ENCODE peak calls at places on chromosomes 11 and 22, in ten cellular contexts. E, I, K, L, O, Y, G, X, M and D are unnamed samples.
A peak's percentile ranks its signal among the peaks of the same experiment; 100 is the strongest.

GRCh38 chr22:22895776-22896445 is 8.3 kb downstream of the IGLL5 start:
- DNase-seq in L (no peak), Y (no peak), X (no peak), M (peak; percentile 6), I (peak; percentile 47), E (no peak), O (peak; percentile 49), K (no peak), G (no peak), D (no peak)

GRCh38 chr11:1202154-1202775 is 20.6 kb upstream of the MUC5B start:
- DNase-seq in K (peak; percentile 9), M (peak; percentile 34), O (no peak), G (no peak), L (no peak), Y (no peak), X (no peak), E (no peak), I (peak; percentile 57), D (peak; percentile 70)

GRCh38 chr11:1696608-1697570 is at the start of gene KRTAP5-6:
- DNase-seq in M (no peak), X (no peak), L (no peak), O (no peak), E (peak; percentile 10), Y (no peak), G (no peak), I (no peak), K (no peak), D (no peak)

GRCh38 chr11:69297926-69298777 is 4.2 kb downstream of the MYEOV start:
- DNase-seq in K (peak; percentile 69), E (peak; percentile 72), M (peak; percentile 41), I (peak; percentile 91), Y (no peak), L (peak; percentile 95), G (peak; percentile 88), O (peak; percentile 50), X (peak; percentile 90), D (peak; percentile 95)

GRCh38 chr22:44729391-44730012 is 22.9 kb upstream of the ARHGAP8 start:
- DNase-seq in O (no peak), G (peak; percentile 70), X (peak; percentile 68), K (no peak), L (no peak), M (peak; percentile 87), E (no peak), Y (no peak), I (no peak), D (peak; percentile 87)

GRCh38 chr22:16966251-16966650 is 41.8 kb downstream of the GAB4 start:
- DNase-seq in E (no peak), G (no peak), L (no peak), I (no peak), K (no peak), O (no peak), M (no peak), Y (no peak), X (no peak), D (no peak)

GRCh38 chr11:77654770-77655434 is 17.3 kb upstream of the CLNS1A start:
- DNase-seq in K (no peak), M (no peak), I (no peak), O (no peak), E (no peak), Y (no peak), L (peak; percentile 12), X (no peak), G (no peak), D (no peak)

GRCh38 chr11:121389651-121390050 is 62.5 kb upstream of the SORL1 start:
- DNase-seq in K (no peak), L (no peak), I (no peak), Y (no peak), M (no peak), E (no peak), X (peak; percentile 79), G (no peak), O (no peak), D (no peak)

GRCh38 chr22:39894554-39895092 is 1.1 kb upstream of the ENTHD1 start:
- DNase-seq in M (no peak), O (no peak), I (no peak), Y (no peak), X (no peak), G (no peak), K (no peak), L (no peak), E (no peak), D (no peak)

DNA sequence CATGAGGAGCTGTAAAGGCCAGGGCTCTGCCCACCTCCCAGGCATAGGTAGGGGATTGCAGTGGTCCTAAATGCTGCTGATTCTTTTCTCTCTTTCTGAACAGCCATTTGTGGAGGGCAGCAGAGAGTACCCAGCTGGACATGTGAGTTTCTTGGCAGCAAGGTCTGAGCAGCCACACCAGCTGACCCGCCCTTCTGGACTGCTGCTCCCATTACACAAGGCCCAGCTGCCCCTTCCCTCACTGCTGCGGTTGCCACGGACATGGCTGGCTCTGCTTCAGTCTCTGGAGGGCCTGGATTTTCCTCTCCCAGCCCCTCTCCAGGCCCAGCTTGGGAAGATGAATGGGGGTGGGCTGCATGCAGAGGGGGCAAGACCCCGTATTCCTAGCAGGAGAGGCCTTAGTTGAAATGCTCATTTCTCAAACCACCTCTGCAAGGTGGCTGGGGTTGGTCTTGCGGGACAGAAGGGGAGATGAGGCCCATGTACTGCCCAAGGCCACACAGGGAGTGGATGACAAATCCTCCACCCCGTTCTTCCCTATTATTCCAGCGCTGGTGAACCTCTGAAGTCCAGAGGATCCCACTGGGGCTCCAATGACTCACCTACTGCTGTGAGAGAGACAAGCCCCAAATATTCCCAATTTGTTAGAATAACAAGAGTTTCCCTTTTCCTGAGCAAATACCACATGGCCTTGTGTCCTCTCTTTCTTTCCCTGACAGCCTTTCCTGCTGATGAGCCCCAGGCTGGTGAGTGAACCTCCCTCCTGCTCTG is 4.7 kb downstream of the LGALS12 start:
- DNase-seq in G (peak; percentile 81), L (peak; percentile 49), E (no peak), I (peak; percentile 75), O (no peak), M (peak; percentile 71), X (peak; percentile 38), Y (no peak), K (no peak), D (peak; percentile 78)
- TF ChIP-seq CTCF in G (no peak), L (no peak), E (no peak), I (no peak), O (no peak), M (no peak), X (no peak), Y (no peak), K (no peak), D (no peak)

DNA sequence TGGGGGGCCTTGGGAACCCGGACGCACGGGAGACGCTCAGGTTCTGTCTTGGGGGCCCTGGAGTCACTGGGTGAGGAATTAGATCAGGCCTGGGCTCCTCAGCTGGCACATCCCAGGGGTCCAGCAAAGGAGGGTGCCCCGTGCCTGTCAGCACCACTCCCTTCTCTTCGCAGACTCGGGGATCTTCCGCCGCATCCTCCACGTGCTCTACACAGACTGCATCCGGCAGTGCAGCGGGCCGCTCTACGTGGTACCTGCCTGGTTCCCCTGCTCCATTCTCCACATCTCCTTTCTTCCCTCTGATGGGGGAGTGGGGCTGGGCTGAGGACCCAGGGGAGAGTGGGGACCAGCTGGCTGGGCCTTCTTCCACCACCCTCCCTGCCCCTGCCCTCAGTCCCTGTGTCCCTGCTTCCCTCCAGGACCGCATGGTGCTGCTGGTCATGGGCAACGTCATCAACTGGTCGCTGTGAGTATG is 6.7 kb upstream of the TAGLN start:
- DNase-seq in L (no peak), K (no peak), I (no peak), G (no peak), O (no peak), M (peak; percentile 38), X (peak; percentile 22), Y (no peak), E (no peak), D (peak; percentile 61)
- H3K27ac ChIP-seq in L (no peak overlapping the region), K (no peak overlapping the region), I (no peak overlapping the region), G (no peak overlapping the region), O (no peak overlapping the region), M (no peak overlapping the region), X (no peak overlapping the region), Y (no peak overlapping the region), E (no peak overlapping the region), D (no peak overlapping the region)

DNA sequence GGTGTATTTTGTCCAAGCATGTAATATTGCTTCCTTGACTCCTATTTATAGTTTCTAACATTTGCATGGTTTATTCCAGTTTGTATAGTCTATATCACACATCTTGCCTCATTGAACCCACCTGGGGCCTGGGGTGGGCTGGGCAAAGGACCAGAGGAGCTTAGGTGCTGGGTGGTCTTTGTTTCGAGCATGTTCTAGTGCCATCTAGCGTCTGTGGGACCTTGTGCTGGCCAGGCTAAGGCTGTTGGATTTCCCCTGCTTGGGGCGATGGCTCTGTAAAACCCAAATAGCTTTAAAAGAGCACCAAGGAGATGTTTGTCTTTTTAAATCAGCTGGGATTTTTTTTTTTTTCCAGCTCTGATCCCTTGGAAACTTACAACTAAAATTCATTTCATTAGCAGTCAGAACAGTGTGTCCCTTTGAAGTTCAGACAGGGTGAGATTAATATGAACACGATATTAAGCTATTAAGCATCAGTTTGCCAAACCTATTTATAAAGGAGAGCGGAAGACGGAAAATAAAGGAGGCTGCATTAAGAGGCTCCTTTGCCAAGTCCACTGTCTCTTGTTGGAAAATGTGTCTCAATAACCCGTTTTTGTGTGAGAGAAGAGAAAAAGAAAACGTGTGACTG is 157.4 kb downstream of the COMMD9 start:
- DNase-seq in Y (no peak), L (no peak), E (no peak), O (peak; percentile 39), M (peak; percentile 71), K (peak; percentile 37), I (no peak), X (peak; percentile 57), G (peak; percentile 76), D (no peak)
- TF ChIP-seq CTCF in Y (peak; percentile 71), L (no peak), E (peak; percentile 30), O (peak; percentile 80), M (peak; percentile 54), K (peak; percentile 8), I (peak; percentile 69), X (peak; percentile 76), G (peak; percentile 90), D (peak; percentile 29)

GRCh38 chr11:66101055-66101454 is 31.0 kb downstream of the PACS1 start:
- DNase-seq in G (no peak), M (no peak), E (no peak), Y (no peak), X (no peak), I (no peak), O (no peak), K (no peak), L (no peak), D (no peak)
- H3K27ac ChIP-seq in G (no peak overlapping the region), M (no peak overlapping the region), E (no peak overlapping the region), Y (no peak overlapping the region), X (no peak overlapping the region), I (peak overlapping the region; percentile 15), O (no peak overlapping the region), K (peak overlapping the region; percentile 24), L (no peak overlapping the region), D (peak overlapping the region; percentile 58)

GRCh38 chr11:13207270-13207664 is 70.3 kb upstream of the BMAL1 start:
- DNase-seq in Y (no peak), E (no peak), M (no peak), L (no peak), G (no peak), X (no peak), I (no peak), K (no peak), O (no peak), D (no peak)
- TF ChIP-seq CTCF in Y (no peak), E (peak; percentile 32), M (no peak), L (peak; percentile 33), G (no peak), X (no peak), I (no peak), K (no peak), O (no peak), D (no peak)

GRCh38 chr22:42522546-42522945 is 3.0 kb upstream of the RRP7A start:
- DNase-seq in L (no peak), Y (no peak), G (no peak), M (no peak), X (no peak), I (no peak), O (no peak), E (no peak), K (no peak), D (no peak)
- H3K27ac ChIP-seq in L (no peak overlapping the region), Y (no peak overlapping the region), G (no peak overlapping the region), M (no peak overlapping the region), X (no peak overlapping the region), I (no peak overlapping the region), O (no peak overlapping the region), E (no peak overlapping the region), K (no peak overlapping the region), D (no peak overlapping the region)